ENCODE peak calls at places on chromosomes 3 and 15, in four cellular contexts. M is HepG2, T is K562, C is GM12878. E is an unnamed sample.

GRCh38 chr3:194464692-194465091 is 22.1 kb downstream of the ATP13A3 start:
- DNase-seq in T (no peak), M (no peak), C (no peak), E (no peak)

GRCh38 chr3:73614385-73614784 is 10.4 kb downstream of the PDZRN3 start:
- DNase-seq in C (no peak), M (no peak), T (no peak), E (no peak)

GRCh38 chr3:134302674-134303073 is 52.0 kb upstream of the RYK start:
- DNase-seq in C (no peak), M (no peak), T (no peak), E (no peak)

GRCh38 chr15:64130159-64130558 is 21.4 kb upstream of the SNX22 start:
- DNase-seq in M (no peak), C (no peak), T (no peak), E (no peak)

GRCh38 chr3:71392277-71392676 is 191.3 kb downstream of the FOXP1 start:
- DNase-seq in T (no peak), C (no peak), M (no peak), E (no peak)

GRCh38 chr3:31294430-31295149 is 238.1 kb upstream of the STT3B start:
- DNase-seq in C (no peak), T (no peak), M (no peak), E (no peak)

GRCh38 chr15:100671858-100672543 is 69.6 kb downstream of the ASB7 start:
- DNase-seq in C (no peak), T (peak; percentile 38), M (peak; percentile 33), E (peak; percentile 37)

GRCh38 chr3:47780727-47781325 is 867 bp downstream of the SMARCC1 start:
- DNase-seq in M (peak; percentile 44), C (no peak), T (no peak), E (no peak)

GRCh38 chr3:122008166-122008565 is 13.9 kb downstream of the ILDR1 start:
- DNase-seq in T (no peak), M (no peak), C (no peak), E (no peak)

GRCh38 chr3:8423307-8423706 is 78.3 kb upstream of the LMCD1 start:
- DNase-seq in T (no peak), M (no peak), C (no peak), E (no peak)

GRCh38 chr15:52783929-52784798 is 6.0 kb downstream of the ONECUT1 start:
- DNase-seq in T (peak; percentile 60), C (no peak), M (no peak), E (no peak)

GRCh38 chr15:26877842-26878241 is 11.0 kb downstream of the GABRA5 start:
- DNase-seq in M (no peak), C (no peak), T (no peak), E (no peak)

GRCh38 chr15:63982381-63982854 is 63.9 kb downstream of the DAPK2 start:
- DNase-seq in T (no peak), M (no peak), C (no peak), E (no peak)

GRCh38 chr15:41862515-41863116 is 24.0 kb downstream of the PLA2G4B start:
- DNase-seq in M (peak; percentile 20), C (no peak), T (no peak), E (peak; percentile 15)

GRCh38 chr3:17733270-17733669 is 9.2 kb downstream of the TBC1D5 start:
- DNase-seq in M (no peak), C (no peak), T (no peak), E (no peak)

GRCh38 chr3:43810797-43811196 is 120.1 kb downstream of the ABHD5 start:
- DNase-seq in M (no peak), T (no peak), C (no peak), E (no peak)

GRCh38 chr3:43817825-43818224 is 127.1 kb downstream of the ABHD5 start:
- DNase-seq in M (no peak), C (no peak), T (no peak), E (no peak)

GRCh38 chr3:43817081-43817480 is 126.3 kb downstream of the ABHD5 start:
- DNase-seq in M (no peak), C (no peak), T (no peak), E (no peak)

GRCh38 chr3:43818229-43818628 is 127.5 kb downstream of the ABHD5 start:
- DNase-seq in C (no peak), M (no peak), T (no peak), E (no peak)

DNA sequence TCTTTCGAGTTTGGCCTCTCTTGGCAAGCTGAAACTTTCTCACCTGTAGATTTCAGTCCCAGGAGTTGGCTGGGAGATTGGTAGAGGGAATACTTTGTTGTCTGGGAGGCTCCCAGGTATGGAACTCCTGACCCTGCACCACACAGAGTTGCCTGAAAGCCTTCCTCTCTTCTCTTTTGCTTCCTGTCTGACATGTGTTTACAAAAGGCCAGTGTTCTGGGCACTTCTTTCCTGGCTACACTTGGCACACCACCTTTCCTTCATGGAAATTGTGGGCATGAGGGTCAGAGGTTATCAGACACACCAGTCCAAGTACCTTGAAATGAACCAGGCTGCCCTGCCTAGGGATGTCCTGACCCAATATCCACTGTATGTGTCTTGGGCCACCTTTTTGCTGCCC is 123.7 kb downstream of the ABHD5 start:
- DNase-seq in C (no peak), M (no peak), T (no peak), E (no peak)
- TF ChIP-seq ZBTB33 in C (no peak), M (no peak), T (no peak), E (no peak)

GRCh38 chr15:56868251-56868650 is 50.2 kb upstream of the TCF12 start:
- DNase-seq in M (no peak), C (no peak), T (no peak), E (no peak)

GRCh38 chr15:56869573-56869972 is 48.9 kb upstream of the TCF12 start:
- DNase-seq in M (no peak), T (no peak), C (no peak), E (peak; percentile 33)

GRCh38 chr15:56866798-56867197 is 51.6 kb upstream of the TCF12 start:
- DNase-seq in T (no peak), C (no peak), M (peak; percentile 5), E (no peak)

GRCh38 chr15:56871180-56871579 is 47.3 kb upstream of the TCF12 start:
- DNase-seq in T (no peak), C (no peak), M (peak; percentile 52), E (peak; percentile 12)

GRCh38 chr15:56871867-56872266 is 46.6 kb upstream of the TCF12 start:
- DNase-seq in M (no peak), C (no peak), T (no peak), E (no peak)
- TF ChIP-seq EZH2 in M (no peak), C (no peak), T (no peak), E (no peak)

DNA sequence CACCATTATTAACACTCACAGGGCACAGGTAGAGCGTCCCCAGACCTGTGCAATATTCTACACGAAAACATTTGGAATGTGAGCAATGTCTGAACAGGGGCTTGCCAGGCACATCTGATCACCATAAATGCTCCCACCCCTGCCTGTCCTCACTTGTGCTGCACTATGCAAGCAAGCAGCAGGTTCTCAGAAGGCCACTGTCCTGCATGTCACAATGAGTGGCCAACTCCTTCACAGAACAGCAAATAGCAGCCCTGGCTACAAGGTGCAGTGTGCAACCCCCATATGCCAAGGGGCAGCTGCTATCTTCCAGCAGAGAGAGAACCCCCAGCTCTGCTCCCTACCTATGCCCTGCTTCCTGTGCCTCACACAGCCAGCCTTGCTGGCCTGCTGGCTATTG is 32.6 kb downstream of the SEC22C start:
- DNase-seq in M (no peak), T (no peak), C (no peak), E (no peak)
- TF ChIP-seq ZBTB33 in M (no peak), T (no peak), C (no peak), E (no peak)

GRCh38 chr3:38650248-38650940 is 907 bp upstream of the SCN5A start:
- DNase-seq in M (no peak), C (no peak), T (no peak), E (no peak)
- TF ChIP-seq EZH2 in M (no peak), C (no peak), T (no peak), E (no peak)

E was measured in HCT116.